ENCODE peak calls at places on chromosomes 11 and 22, in four cellular contexts. One of them, this sample, is unnamed.

GRCh38 chr22:45424241-45424731 is 10.8 kb downstream of the RIBC2 start:
- DNase-seq in nephron progenitor cell: no peak
- DNase-seq in heart left ventricle: no peak
- DNase-seq in WTC11: no peak
- DNase-seq in this sample: no peak

GRCh38 chr22:19884161-19884953 is 29.7 kb upstream of the GNB1L start:
- DNase-seq in nephron progenitor cell: no peak
- DNase-seq in heart left ventricle: peak; percentile 15
- DNase-seq in WTC11: peak; percentile 8
- DNase-seq in this sample: no peak

GRCh38 chr11:47577460-47578041 is 1.2 kb downstream of the KBTBD4 start:
- DNase-seq in nephron progenitor cell: no peak
- DNase-seq in heart left ventricle: no peak
- DNase-seq in WTC11: no peak
- DNase-seq in this sample: no peak

GRCh38 chr11:85863855-85864254 is 8.7 kb downstream of the CCDC83 start:
- DNase-seq in nephron progenitor cell: no peak
- DNase-seq in heart left ventricle: no peak
- DNase-seq in WTC11: no peak
- DNase-seq in this sample: no peak

GRCh38 chr11:73760066-73760679 is 701 bp downstream of the RAB6A start:
- DNase-seq in nephron progenitor cell: peak; percentile 44
- DNase-seq in heart left ventricle: peak; percentile 61
- DNase-seq in WTC11: peak; percentile 46
- DNase-seq in this sample: peak; percentile 34

GRCh38 chr11:6601041-6601461 is 2.4 kb downstream of the RRP8 start:
- DNase-seq in nephron progenitor cell: no peak
- DNase-seq in heart left ventricle: no peak
- DNase-seq in WTC11: no peak
- DNase-seq in this sample: no peak

GRCh38 chr11:57276857-57277505 is 39.9 kb upstream of the APLNR start:
- DNase-seq in nephron progenitor cell: no peak
- DNase-seq in heart left ventricle: no peak
- DNase-seq in WTC11: no peak
- DNase-seq in this sample: no peak

GRCh38 chr11:119990306-119991021 is 147.4 kb downstream of the TRIM29 start:
- DNase-seq in nephron progenitor cell: no peak
- DNase-seq in heart left ventricle: peak; percentile 74
- DNase-seq in WTC11: no peak
- DNase-seq in this sample: no peak

GRCh38 chr11:36343436-36343835 is 47.3 kb downstream of the PRR5L start:
- DNase-seq in nephron progenitor cell: no peak
- DNase-seq in heart left ventricle: no peak
- DNase-seq in WTC11: no peak
- DNase-seq in this sample: no peak

GRCh38 chr11:35105319-35106063 is 33.5 kb upstream of the CD44 start:
- DNase-seq in nephron progenitor cell: no peak
- DNase-seq in heart left ventricle: peak; percentile 63
- DNase-seq in WTC11: no peak
- DNase-seq in this sample: no peak

GRCh38 chr11:66857927-66858185 is 992 bp downstream of the LRFN4 start:
- DNase-seq in nephron progenitor cell: no peak
- DNase-seq in heart left ventricle: no peak
- DNase-seq in WTC11: no peak
- DNase-seq in this sample: no peak

GRCh38 chr22:21807545-21807944 is 59.9 kb downstream of the MAPK1 start:
- DNase-seq in nephron progenitor cell: no peak
- DNase-seq in heart left ventricle: no peak
- DNase-seq in WTC11: no peak
- DNase-seq in this sample: no peak

GRCh38 chr11:74543991-74544390 is 48.4 kb upstream of the POLD3 start:
- DNase-seq in nephron progenitor cell: no peak
- DNase-seq in heart left ventricle: no peak
- DNase-seq in WTC11: no peak
- DNase-seq in this sample: no peak

GRCh38 chr11:114426280-114426679 is 13.0 kb upstream of the REXO2 start:
- DNase-seq in nephron progenitor cell: no peak
- DNase-seq in heart left ventricle: no peak
- DNase-seq in WTC11: no peak
- DNase-seq in this sample: no peak

GRCh38 chr11:116879789-116880402 is 42.5 kb upstream of the APOA1 start:
- DNase-seq in nephron progenitor cell: peak; percentile 10
- DNase-seq in heart left ventricle: no peak
- DNase-seq in WTC11: no peak
- DNase-seq in this sample: no peak

GRCh38 chr11:79182794-79183193 is 258.0 kb downstream of the TENM4 start:
- DNase-seq in nephron progenitor cell: no peak
- DNase-seq in heart left ventricle: no peak
- DNase-seq in WTC11: no peak
- DNase-seq in this sample: no peak

GRCh38 chr11:46658259-46658658 is 40.9 kb downstream of the ATG13 start:
- DNase-seq in nephron progenitor cell: no peak
- DNase-seq in heart left ventricle: no peak
- DNase-seq in WTC11: no peak
- DNase-seq in this sample: no peak

GRCh38 chr11:13837286-13837685 is 125.2 kb upstream of the SPON1 start:
- DNase-seq in nephron progenitor cell: no peak
- DNase-seq in heart left ventricle: no peak
- DNase-seq in WTC11: no peak
- DNase-seq in this sample: no peak

GRCh38 chr11:13831707-13832106 is 130.8 kb upstream of the SPON1 start:
- DNase-seq in nephron progenitor cell: no peak
- DNase-seq in heart left ventricle: no peak
- DNase-seq in WTC11: no peak
- DNase-seq in this sample: no peak

GRCh38 chr11:13836666-13837065 is 125.9 kb upstream of the SPON1 start:
- DNase-seq in nephron progenitor cell: no peak
- DNase-seq in heart left ventricle: no peak
- DNase-seq in WTC11: no peak
- DNase-seq in this sample: no peak

DNA sequence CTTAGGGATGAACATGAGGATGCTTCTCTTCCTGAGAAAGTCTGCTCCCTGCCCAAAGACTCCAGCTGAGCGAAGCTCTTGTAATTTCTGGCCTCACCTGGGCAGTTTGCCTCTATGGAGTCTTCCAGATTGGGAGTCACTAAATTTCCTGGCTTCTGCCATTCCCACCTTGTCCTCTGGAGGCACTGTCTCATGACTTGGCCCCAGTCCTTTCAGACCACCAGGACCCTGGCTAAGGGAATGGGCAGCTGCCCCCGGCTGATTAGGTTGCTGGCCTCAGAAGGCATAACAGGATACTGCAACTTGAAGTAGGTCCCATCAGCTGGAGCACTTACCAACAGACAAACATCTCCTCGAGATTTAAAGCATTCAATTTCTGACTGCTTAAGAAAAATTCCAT is 128.1 kb upstream of the SPON1 start:
- DNase-seq in nephron progenitor cell: peak; percentile 54
- DNase-seq in heart left ventricle: no peak
- DNase-seq in WTC11: peak; percentile 74
- DNase-seq in this sample: peak; percentile 34
- TF ChIP-seq CTCF in nephron progenitor cell: peak; percentile 54
- TF ChIP-seq CTCF in heart left ventricle: no peak
- TF ChIP-seq CTCF in WTC11: peak; percentile 66
- TF ChIP-seq CTCF in this sample: peak; percentile 56

GRCh38 chr11:7651700-7652099 is 21.6 kb downstream of the CYB5R2 start:
- DNase-seq in nephron progenitor cell: no peak
- DNase-seq in heart left ventricle: no peak
- DNase-seq in WTC11: no peak
- DNase-seq in this sample: no peak

GRCh38 chr11:7656704-7657103 is 16.6 kb downstream of the CYB5R2 start:
- DNase-seq in nephron progenitor cell: no peak
- DNase-seq in heart left ventricle: no peak
- DNase-seq in WTC11: no peak
- DNase-seq in this sample: no peak

GRCh38 chr11:7655253-7656217 is 17.8 kb downstream of the CYB5R2 start:
- DNase-seq in nephron progenitor cell: no peak
- DNase-seq in heart left ventricle: no peak
- DNase-seq in WTC11: no peak
- DNase-seq in this sample: no peak

GRCh38 chr11:7654094-7654742 is 19.1 kb downstream of the CYB5R2 start:
- DNase-seq in nephron progenitor cell: no peak
- DNase-seq in heart left ventricle: no peak
- DNase-seq in WTC11: no peak
- DNase-seq in this sample: no peak

DNA sequence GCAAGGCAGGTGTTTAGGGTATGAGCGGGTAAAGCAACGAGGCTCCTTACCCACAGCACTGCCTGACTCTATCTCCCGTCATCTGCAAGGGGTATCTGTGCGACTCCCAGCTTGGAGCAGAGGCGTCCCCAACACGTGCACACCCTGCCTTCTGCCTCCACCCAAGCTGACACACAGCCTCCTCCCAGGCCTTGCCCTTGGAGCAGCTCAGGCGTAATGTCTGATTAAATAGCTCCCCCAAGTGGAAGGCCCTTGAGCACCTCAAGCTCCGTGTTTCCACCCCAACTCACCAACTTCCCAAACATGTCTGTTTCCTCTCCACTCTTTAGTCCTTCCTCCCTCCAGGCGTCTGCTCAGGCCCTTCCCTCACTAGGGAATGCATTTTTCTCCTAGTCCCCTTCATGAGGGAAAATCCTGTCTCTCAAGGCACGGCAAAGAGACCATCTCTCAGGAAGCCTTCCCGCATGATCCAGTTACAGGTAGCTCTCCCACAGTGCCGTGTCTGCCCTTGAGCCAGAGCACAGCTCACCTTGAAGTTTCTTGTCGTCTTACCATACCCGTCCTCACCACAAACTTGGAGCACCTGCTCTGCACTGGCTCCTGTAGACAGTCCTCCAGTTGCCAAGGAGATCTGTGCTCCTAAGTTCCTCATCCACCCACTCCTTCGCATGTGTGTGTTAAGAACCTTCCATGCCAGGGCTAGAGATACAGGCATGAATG is 15.8 kb downstream of the CYB5R2 start:
- DNase-seq in nephron progenitor cell: peak; percentile 50
- DNase-seq in heart left ventricle: peak; percentile 62
- DNase-seq in WTC11: peak; percentile 72
- DNase-seq in this sample: no peak
- TF ChIP-seq CTCF in nephron progenitor cell: peak; percentile 50
- TF ChIP-seq CTCF in heart left ventricle: peak; percentile 47
- TF ChIP-seq CTCF in WTC11: peak; percentile 37
- TF ChIP-seq CTCF in this sample: peak; percentile 67

DNA sequence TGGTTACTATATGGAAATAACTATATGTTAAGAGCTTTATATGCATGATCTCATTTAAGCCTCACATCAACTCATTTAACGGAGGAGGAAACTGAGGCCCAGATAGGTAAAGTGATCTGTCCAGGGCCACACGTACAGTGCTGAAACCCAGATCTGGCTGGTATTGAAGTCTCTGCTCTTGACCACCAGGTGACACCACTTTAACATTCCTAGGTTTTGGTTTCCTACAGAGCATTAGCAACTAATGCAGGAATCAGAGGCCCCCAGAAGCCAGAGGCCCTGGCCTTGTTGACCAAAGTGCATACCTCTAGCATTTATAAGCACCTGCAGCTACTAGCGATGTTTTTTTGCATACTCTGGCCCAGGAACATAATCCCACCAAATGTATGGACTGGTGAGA is 12.9 kb upstream of the LIMK2 start:
- DNase-seq in nephron progenitor cell: no peak
- DNase-seq in heart left ventricle: no peak
- DNase-seq in WTC11: no peak
- DNase-seq in this sample: no peak
- TF ChIP-seq CTCF in nephron progenitor cell: no peak
- TF ChIP-seq CTCF in heart left ventricle: peak; percentile 17
- TF ChIP-seq CTCF in WTC11: no peak
- TF ChIP-seq CTCF in this sample: peak; percentile 27

GRCh38 chr22:43202326-43202725 is 15.4 kb upstream of the TTLL12 start:
- DNase-seq in nephron progenitor cell: no peak
- DNase-seq in heart left ventricle: no peak
- DNase-seq in WTC11: no peak
- DNase-seq in this sample: no peak

GRCh38 chr22:43202756-43203155 is 15.8 kb upstream of the TTLL12 start:
- DNase-seq in nephron progenitor cell: no peak
- DNase-seq in heart left ventricle: peak; percentile 21
- DNase-seq in WTC11: no peak
- DNase-seq in this sample: no peak

GRCh38 chr22:43205261-43205691 is 18.3 kb upstream of the TTLL12 start:
- DNase-seq in nephron progenitor cell: no peak
- DNase-seq in heart left ventricle: no peak
- DNase-seq in WTC11: no peak
- DNase-seq in this sample: no peak

GRCh38 chr22:43201486-43202219 is 14.7 kb upstream of the TTLL12 start:
- DNase-seq in nephron progenitor cell: no peak
- DNase-seq in heart left ventricle: no peak
- DNase-seq in WTC11: no peak
- DNase-seq in this sample: no peak

DNA sequence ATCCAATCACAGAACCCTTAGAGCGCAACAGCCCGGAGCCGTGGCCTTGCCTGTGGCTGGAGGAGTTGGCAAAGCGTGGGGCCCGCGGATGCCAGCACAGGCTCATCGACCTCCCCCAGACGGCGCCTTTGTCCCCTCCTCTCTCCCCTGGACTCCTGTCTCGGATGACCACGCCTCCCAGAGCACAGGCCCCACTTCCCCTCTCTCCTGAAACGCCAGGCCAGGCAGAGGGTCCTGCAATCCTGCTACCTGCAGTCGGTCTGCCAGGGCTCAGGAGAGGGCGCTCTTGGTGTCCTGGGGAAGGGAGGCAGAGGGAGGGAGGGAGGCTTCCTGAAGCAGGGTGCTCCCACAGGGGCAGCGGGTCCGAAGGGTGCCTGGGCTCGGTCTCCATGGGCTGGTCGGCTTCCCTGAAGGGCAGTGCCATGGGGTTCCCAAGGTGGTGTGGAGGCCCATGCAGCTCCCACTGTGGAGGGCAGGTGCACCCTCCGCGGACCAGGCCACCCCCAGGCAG is 16.6 kb upstream of the TTLL12 start:
- DNase-seq in nephron progenitor cell: peak; percentile 59
- DNase-seq in heart left ventricle: no peak
- DNase-seq in WTC11: peak; percentile 81
- DNase-seq in this sample: no peak
- TF ChIP-seq CTCF in nephron progenitor cell: no peak
- TF ChIP-seq CTCF in heart left ventricle: no peak
- TF ChIP-seq CTCF in WTC11: no peak
- TF ChIP-seq CTCF in this sample: no peak

GRCh38 chr22:32776397-32776796 is 25.1 kb upstream of the TIMP3 start:
- DNase-seq in nephron progenitor cell: no peak
- DNase-seq in heart left ventricle: no peak
- DNase-seq in WTC11: no peak
- DNase-seq in this sample: no peak

GRCh38 chr22:32777997-32778396 is 23.5 kb upstream of the TIMP3 start:
- DNase-seq in nephron progenitor cell: no peak
- DNase-seq in heart left ventricle: no peak
- DNase-seq in WTC11: no peak
- DNase-seq in this sample: no peak

GRCh38 chr22:32776800-32777199 is 24.7 kb upstream of the TIMP3 start:
- DNase-seq in nephron progenitor cell: no peak
- DNase-seq in heart left ventricle: no peak
- DNase-seq in WTC11: no peak
- DNase-seq in this sample: no peak

GRCh38 chr22:32771761-32772160 is 29.7 kb upstream of the TIMP3 start:
- DNase-seq in nephron progenitor cell: no peak
- DNase-seq in heart left ventricle: no peak
- DNase-seq in WTC11: no peak
- DNase-seq in this sample: no peak

GRCh38 chr22:32775957-32776356 is 25.5 kb upstream of the TIMP3 start:
- DNase-seq in nephron progenitor cell: no peak
- DNase-seq in heart left ventricle: no peak
- DNase-seq in WTC11: no peak
- DNase-seq in this sample: no peak
- TF ChIP-seq CTCF in nephron progenitor cell: peak; percentile 12
- TF ChIP-seq CTCF in heart left ventricle: peak; percentile 14
- TF ChIP-seq CTCF in WTC11: no peak
- TF ChIP-seq CTCF in this sample: peak; percentile 54